ENCODE peak calls at places on chromosomes 3 and 15, in eight cellular contexts. One of them, this sample, is unnamed.

GRCh38 chr15:24848050-24848449 is 106.7 kb upstream of the SNRPN start:
- DNase-seq in GF-D8: no peak
- DNase-seq in activated CD4-positive, alpha-beta T cell treated with anti-CD3 and anti-CD28 coated beads for 4 hours: no peak
- DNase-seq in CD4-positive, CD25-positive, alpha-beta regulatory T cell: no peak
- DNase-seq in T-helper 17 cell: no peak
- DNase-seq in HS-27A: no peak
- DNase-seq in stimulated activated naive CD4-positive, alpha-beta T cell: no peak
- DNase-seq in lower leg skin: no peak
- DNase-seq in this sample: no peak

GRCh38 chr15:54605556-54605955 is 591.2 kb downstream of the RSL24D1 start:
- DNase-seq in GF-D8: no peak
- DNase-seq in stimulated activated naive CD4-positive, alpha-beta T cell: no peak
- DNase-seq in HS-27A: no peak
- DNase-seq in activated CD4-positive, alpha-beta T cell treated with anti-CD3 and anti-CD28 coated beads for 4 hours: no peak
- DNase-seq in CD4-positive, CD25-positive, alpha-beta regulatory T cell: no peak
- DNase-seq in lower leg skin: no peak
- DNase-seq in T-helper 17 cell: no peak
- DNase-seq in this sample: no peak

GRCh38 chr3:141148169-141148568 is 83.5 kb upstream of the PXYLP1 start:
- DNase-seq in HS-27A: no peak
- DNase-seq in GF-D8: no peak
- DNase-seq in activated CD4-positive, alpha-beta T cell treated with anti-CD3 and anti-CD28 coated beads for 4 hours: no peak
- DNase-seq in stimulated activated naive CD4-positive, alpha-beta T cell: no peak
- DNase-seq in T-helper 17 cell: no peak
- DNase-seq in CD4-positive, CD25-positive, alpha-beta regulatory T cell: no peak
- DNase-seq in lower leg skin: peak; percentile 75
- DNase-seq in this sample: no peak

GRCh38 chr15:46312133-46312740 is 677.4 kb downstream of the SQOR start:
- DNase-seq in activated CD4-positive, alpha-beta T cell treated with anti-CD3 and anti-CD28 coated beads for 4 hours: peak; percentile 51
- DNase-seq in CD4-positive, CD25-positive, alpha-beta regulatory T cell: peak; percentile 18
- DNase-seq in GF-D8: no peak
- DNase-seq in lower leg skin: peak; percentile 90
- DNase-seq in stimulated activated naive CD4-positive, alpha-beta T cell: peak; percentile 17
- DNase-seq in T-helper 17 cell: peak; percentile 16
- DNase-seq in HS-27A: peak; percentile 9
- DNase-seq in this sample: no peak

GRCh38 chr15:90071220-90071807 is 31.0 kb downstream of the IDH2 start:
- DNase-seq in lower leg skin: peak; percentile 94
- DNase-seq in CD4-positive, CD25-positive, alpha-beta regulatory T cell: peak; percentile 79
- DNase-seq in stimulated activated naive CD4-positive, alpha-beta T cell: peak; percentile 69
- DNase-seq in T-helper 17 cell: peak; percentile 54
- DNase-seq in HS-27A: peak; percentile 48
- DNase-seq in GF-D8: peak; percentile 69
- DNase-seq in activated CD4-positive, alpha-beta T cell treated with anti-CD3 and anti-CD28 coated beads for 4 hours: peak; percentile 85
- DNase-seq in this sample: peak; percentile 43

GRCh38 chr3:43638594-43639447 is 17.0 kb upstream of the ANO10 start:
- DNase-seq in stimulated activated naive CD4-positive, alpha-beta T cell: peak; percentile 2
- DNase-seq in HS-27A: peak; percentile 75
- DNase-seq in activated CD4-positive, alpha-beta T cell treated with anti-CD3 and anti-CD28 coated beads for 4 hours: peak; percentile 18
- DNase-seq in CD4-positive, CD25-positive, alpha-beta regulatory T cell: peak; percentile 4
- DNase-seq in GF-D8: no peak
- DNase-seq in T-helper 17 cell: no peak
- DNase-seq in lower leg skin: no peak
- DNase-seq in this sample: peak; percentile 26

GRCh38 chr3:184688251-184688851 is 23.5 kb downstream of the MAGEF1 start:
- DNase-seq in stimulated activated naive CD4-positive, alpha-beta T cell: no peak
- DNase-seq in CD4-positive, CD25-positive, alpha-beta regulatory T cell: no peak
- DNase-seq in T-helper 17 cell: no peak
- DNase-seq in activated CD4-positive, alpha-beta T cell treated with anti-CD3 and anti-CD28 coated beads for 4 hours: no peak
- DNase-seq in HS-27A: peak; percentile 39
- DNase-seq in GF-D8: no peak
- DNase-seq in lower leg skin: no peak
- DNase-seq in this sample: no peak

GRCh38 chr3:58422756-58423324 is 10.8 kb downstream of the PDHB start:
- DNase-seq in GF-D8: no peak
- DNase-seq in T-helper 17 cell: no peak
- DNase-seq in stimulated activated naive CD4-positive, alpha-beta T cell: no peak
- DNase-seq in activated CD4-positive, alpha-beta T cell treated with anti-CD3 and anti-CD28 coated beads for 4 hours: no peak
- DNase-seq in lower leg skin: no peak
- DNase-seq in HS-27A: no peak
- DNase-seq in CD4-positive, CD25-positive, alpha-beta regulatory T cell: no peak
- DNase-seq in this sample: no peak

This sample was measured in 8988T.